ENCODE peak calls at places on chromosomes 2 and 18, in six cellular contexts. One of them, this sample, is unnamed.

GRCh38 chr2:216807861-216808272 is 52.0 kb downstream of the TNP1 start:
- DNase-seq in iPS DF 6.9: no peak
- DNase-seq in SHP77: peak; percentile 42
- DNase-seq in adrenal gland: no peak
- DNase-seq in ACHN: no peak
- DNase-seq in NCI-H2081: no peak
- DNase-seq in this sample: no peak

GRCh38 chr2:65198737-65199136 is 28.9 kb upstream of the ACTR2 start:
- DNase-seq in NCI-H2081: no peak
- DNase-seq in iPS DF 6.9: no peak
- DNase-seq in adrenal gland: peak; percentile 48
- DNase-seq in ACHN: no peak
- DNase-seq in SHP77: no peak
- DNase-seq in this sample: no peak

GRCh38 chr18:24763765-24764548 is 303.5 kb downstream of the HRH4 start:
- DNase-seq in NCI-H2081: no peak
- DNase-seq in SHP77: no peak
- DNase-seq in iPS DF 6.9: no peak
- DNase-seq in adrenal gland: no peak
- DNase-seq in ACHN: no peak
- DNase-seq in this sample: no peak

GRCh38 chr2:108972663-108973062 is 16.4 kb downstream of the EDAR start:
- DNase-seq in adrenal gland: no peak
- DNase-seq in SHP77: no peak
- DNase-seq in iPS DF 6.9: no peak
- DNase-seq in ACHN: no peak
- DNase-seq in NCI-H2081: no peak
- DNase-seq in this sample: no peak

GRCh38 chr18:48613589-48613988 is 74.8 kb downstream of the CTIF start:
- DNase-seq in adrenal gland: no peak
- DNase-seq in ACHN: no peak
- DNase-seq in SHP77: no peak
- DNase-seq in NCI-H2081: no peak
- DNase-seq in iPS DF 6.9: no peak
- DNase-seq in this sample: no peak

GRCh38 chr18:57276720-57277284 is 75.6 kb upstream of the ST8SIA3 start:
- DNase-seq in iPS DF 6.9: no peak
- DNase-seq in ACHN: no peak
- DNase-seq in adrenal gland: no peak
- DNase-seq in NCI-H2081: peak; percentile 0
- DNase-seq in SHP77: no peak
- DNase-seq in this sample: no peak

GRCh38 chr2:138115664-138116063 is 151.4 kb downstream of the HNMT start:
- DNase-seq in adrenal gland: no peak
- DNase-seq in iPS DF 6.9: no peak
- DNase-seq in SHP77: no peak
- DNase-seq in NCI-H2081: no peak
- DNase-seq in ACHN: no peak
- DNase-seq in this sample: no peak

GRCh38 chr2:85584354-85584856 is at the start of gene VAMP5:
- DNase-seq in SHP77: no peak
- DNase-seq in ACHN: peak; percentile 40
- DNase-seq in NCI-H2081: no peak
- DNase-seq in iPS DF 6.9: no peak
- DNase-seq in adrenal gland: no peak
- DNase-seq in this sample: no peak

GRCh38 chr2:51624995-51625394 is 593.1 kb upstream of the NRXN1 start:
- DNase-seq in SHP77: no peak
- DNase-seq in iPS DF 6.9: no peak
- DNase-seq in ACHN: no peak
- DNase-seq in adrenal gland: no peak
- DNase-seq in NCI-H2081: no peak
- DNase-seq in this sample: no peak

GRCh38 chr2:37774976-37775907 is 103.8 kb upstream of the CDC42EP3 start:
- DNase-seq in adrenal gland: no peak
- DNase-seq in ACHN: no peak
- DNase-seq in SHP77: no peak
- DNase-seq in NCI-H2081: no peak
- DNase-seq in iPS DF 6.9: no peak
- DNase-seq in this sample: no peak

GRCh38 chr2:160270571-160271113 is 70.6 kb upstream of the ITGB6 start:
- DNase-seq in ACHN: peak; percentile 95
- DNase-seq in iPS DF 6.9: no peak
- DNase-seq in NCI-H2081: no peak
- DNase-seq in adrenal gland: no peak
- DNase-seq in SHP77: no peak
- DNase-seq in this sample: no peak

GRCh38 chr2:138086556-138086955 is 122.3 kb downstream of the HNMT start:
- DNase-seq in SHP77: no peak
- DNase-seq in iPS DF 6.9: no peak
- DNase-seq in NCI-H2081: no peak
- DNase-seq in ACHN: no peak
- DNase-seq in adrenal gland: no peak
- DNase-seq in this sample: no peak

GRCh38 chr2:75500633-75501032 is 60.1 kb downstream of the EVA1A start:
- DNase-seq in NCI-H2081: peak; percentile 74
- DNase-seq in SHP77: peak; percentile 39
- DNase-seq in ACHN: no peak
- DNase-seq in iPS DF 6.9: no peak
- DNase-seq in adrenal gland: no peak
- DNase-seq in this sample: no peak

This sample was measured in iPS DF 19.7.